ENCODE peak calls at places on chromosomes 16 and 17, in seven cellular contexts. One of them, this sample, is unnamed.
A peak's percentile ranks its signal among the peaks of the same experiment; 100 is the strongest.

GRCh38 chr17:76081295-76082210 is 2.6 kb downstream of the ZACN start:
- DNase-seq in stimulated activated CD8-positive, alpha-beta memory T cell treated with anti-CD3 and anti-CD28 coated beads, Interleukin-12 subunit alpha, Interleukin-12 subunit beta, amount 100 ng/mL, for 1 hour: no peak
- DNase-seq in pulmonary artery endothelial cell: no peak
- DNase-seq in ACHN: no peak
- DNase-seq in NCI-H1092 treated with DMSO at 0.1 percent for 48 hours: no peak
- DNase-seq in NCI-H2081: no peak
- DNase-seq in stimulated activated CD4-positive, alpha-beta T cell treated with anti-CD3 and anti-CD28 coated beads, Interleukin-2, amount 100 ng/mL, for 48 hours: no peak
- DNase-seq in this sample: no peak

GRCh38 chr17:82463391-82463790 is 4.8 kb downstream of the NARF start:
- DNase-seq in stimulated activated CD8-positive, alpha-beta memory T cell treated with anti-CD3 and anti-CD28 coated beads, Interleukin-12 subunit alpha, Interleukin-12 subunit beta, amount 100 ng/mL, for 1 hour: no peak
- DNase-seq in pulmonary artery endothelial cell: no peak
- DNase-seq in ACHN: no peak
- DNase-seq in NCI-H1092 treated with DMSO at 0.1 percent for 48 hours: no peak
- DNase-seq in NCI-H2081: no peak
- DNase-seq in stimulated activated CD4-positive, alpha-beta T cell treated with anti-CD3 and anti-CD28 coated beads, Interleukin-2, amount 100 ng/mL, for 48 hours: no peak
- DNase-seq in this sample: no peak

GRCh38 chr17:61355475-61355874 is 44.2 kb upstream of the TBX2 start:
- DNase-seq in stimulated activated CD8-positive, alpha-beta memory T cell treated with anti-CD3 and anti-CD28 coated beads, Interleukin-12 subunit alpha, Interleukin-12 subunit beta, amount 100 ng/mL, for 1 hour: no peak
- DNase-seq in pulmonary artery endothelial cell: no peak
- DNase-seq in ACHN: no peak
- DNase-seq in NCI-H1092 treated with DMSO at 0.1 percent for 48 hours: no peak
- DNase-seq in NCI-H2081: no peak
- DNase-seq in stimulated activated CD4-positive, alpha-beta T cell treated with anti-CD3 and anti-CD28 coated beads, Interleukin-2, amount 100 ng/mL, for 48 hours: no peak
- DNase-seq in this sample: no peak

GRCh38 chr17:48613862-48614694 is 1.0 kb downstream of the HOXB8 start:
- DNase-seq in stimulated activated CD8-positive, alpha-beta memory T cell treated with anti-CD3 and anti-CD28 coated beads, Interleukin-12 subunit alpha, Interleukin-12 subunit beta, amount 100 ng/mL, for 1 hour: no peak
- DNase-seq in pulmonary artery endothelial cell: no peak
- DNase-seq in ACHN: peak; percentile 53
- DNase-seq in NCI-H1092 treated with DMSO at 0.1 percent for 48 hours: no peak
- DNase-seq in NCI-H2081: no peak
- DNase-seq in stimulated activated CD4-positive, alpha-beta T cell treated with anti-CD3 and anti-CD28 coated beads, Interleukin-2, amount 100 ng/mL, for 48 hours: no peak
- DNase-seq in this sample: no peak

GRCh38 chr17:75754378-75755204 is 10.4 kb downstream of the GALK1 start:
- DNase-seq in stimulated activated CD8-positive, alpha-beta memory T cell treated with anti-CD3 and anti-CD28 coated beads, Interleukin-12 subunit alpha, Interleukin-12 subunit beta, amount 100 ng/mL, for 1 hour: no peak
- DNase-seq in pulmonary artery endothelial cell: no peak
- DNase-seq in ACHN: no peak
- DNase-seq in NCI-H1092 treated with DMSO at 0.1 percent for 48 hours: no peak
- DNase-seq in NCI-H2081: no peak
- DNase-seq in stimulated activated CD4-positive, alpha-beta T cell treated with anti-CD3 and anti-CD28 coated beads, Interleukin-2, amount 100 ng/mL, for 48 hours: no peak
- DNase-seq in this sample: no peak

GRCh38 chr16:77971306-77972131 is 50.8 kb upstream of the CLEC3A start:
- DNase-seq in stimulated activated CD8-positive, alpha-beta memory T cell treated with anti-CD3 and anti-CD28 coated beads, Interleukin-12 subunit alpha, Interleukin-12 subunit beta, amount 100 ng/mL, for 1 hour: peak; percentile 67
- DNase-seq in pulmonary artery endothelial cell: peak; percentile 11
- DNase-seq in ACHN: peak; percentile 75
- DNase-seq in NCI-H1092 treated with DMSO at 0.1 percent for 48 hours: peak; percentile 73
- DNase-seq in NCI-H2081: peak; percentile 59
- DNase-seq in stimulated activated CD4-positive, alpha-beta T cell treated with anti-CD3 and anti-CD28 coated beads, Interleukin-2, amount 100 ng/mL, for 48 hours: peak; percentile 82
- DNase-seq in this sample: peak; percentile 83

GRCh38 chr17:82310877-82311276 is 6.5 kb downstream of the CD7 start:
- DNase-seq in stimulated activated CD8-positive, alpha-beta memory T cell treated with anti-CD3 and anti-CD28 coated beads, Interleukin-12 subunit alpha, Interleukin-12 subunit beta, amount 100 ng/mL, for 1 hour: no peak
- DNase-seq in pulmonary artery endothelial cell: no peak
- DNase-seq in ACHN: no peak
- DNase-seq in NCI-H1092 treated with DMSO at 0.1 percent for 48 hours: no peak
- DNase-seq in NCI-H2081: no peak
- DNase-seq in stimulated activated CD4-positive, alpha-beta T cell treated with anti-CD3 and anti-CD28 coated beads, Interleukin-2, amount 100 ng/mL, for 48 hours: no peak
- DNase-seq in this sample: no peak

GRCh38 chr16:54135361-54136275 is 151.0 kb downstream of the IRX3 start:
- DNase-seq in stimulated activated CD8-positive, alpha-beta memory T cell treated with anti-CD3 and anti-CD28 coated beads, Interleukin-12 subunit alpha, Interleukin-12 subunit beta, amount 100 ng/mL, for 1 hour: no peak
- DNase-seq in pulmonary artery endothelial cell: peak; percentile 7
- DNase-seq in ACHN: no peak
- DNase-seq in NCI-H1092 treated with DMSO at 0.1 percent for 48 hours: no peak
- DNase-seq in NCI-H2081: no peak
- DNase-seq in stimulated activated CD4-positive, alpha-beta T cell treated with anti-CD3 and anti-CD28 coated beads, Interleukin-2, amount 100 ng/mL, for 48 hours: no peak
- DNase-seq in this sample: no peak

GRCh38 chr17:7348478-7349242 is 3.3 kb upstream of the KCTD11 start:
- DNase-seq in stimulated activated CD8-positive, alpha-beta memory T cell treated with anti-CD3 and anti-CD28 coated beads, Interleukin-12 subunit alpha, Interleukin-12 subunit beta, amount 100 ng/mL, for 1 hour: no peak
- DNase-seq in pulmonary artery endothelial cell: no peak
- DNase-seq in ACHN: no peak
- DNase-seq in NCI-H1092 treated with DMSO at 0.1 percent for 48 hours: no peak
- DNase-seq in NCI-H2081: no peak
- DNase-seq in stimulated activated CD4-positive, alpha-beta T cell treated with anti-CD3 and anti-CD28 coated beads, Interleukin-2, amount 100 ng/mL, for 48 hours: no peak
- DNase-seq in this sample: no peak

GRCh38 chr16:23907903-23908302 is 72.1 kb downstream of the PRKCB start:
- DNase-seq in stimulated activated CD8-positive, alpha-beta memory T cell treated with anti-CD3 and anti-CD28 coated beads, Interleukin-12 subunit alpha, Interleukin-12 subunit beta, amount 100 ng/mL, for 1 hour: no peak
- DNase-seq in pulmonary artery endothelial cell: no peak
- DNase-seq in ACHN: no peak
- DNase-seq in NCI-H1092 treated with DMSO at 0.1 percent for 48 hours: no peak
- DNase-seq in NCI-H2081: no peak
- DNase-seq in stimulated activated CD4-positive, alpha-beta T cell treated with anti-CD3 and anti-CD28 coated beads, Interleukin-2, amount 100 ng/mL, for 48 hours: no peak
- DNase-seq in this sample: no peak

GRCh38 chr17:44541884-44542581 is 15.3 kb upstream of the FZD2 start:
- DNase-seq in stimulated activated CD8-positive, alpha-beta memory T cell treated with anti-CD3 and anti-CD28 coated beads, Interleukin-12 subunit alpha, Interleukin-12 subunit beta, amount 100 ng/mL, for 1 hour: no peak
- DNase-seq in pulmonary artery endothelial cell: no peak
- DNase-seq in ACHN: peak; percentile 32
- DNase-seq in NCI-H1092 treated with DMSO at 0.1 percent for 48 hours: peak; percentile 46
- DNase-seq in NCI-H2081: no peak
- DNase-seq in stimulated activated CD4-positive, alpha-beta T cell treated with anti-CD3 and anti-CD28 coated beads, Interleukin-2, amount 100 ng/mL, for 48 hours: no peak
- DNase-seq in this sample: no peak

GRCh38 chr17:61128671-61129115 is 270.9 kb upstream of the TBX2 start:
- DNase-seq in stimulated activated CD8-positive, alpha-beta memory T cell treated with anti-CD3 and anti-CD28 coated beads, Interleukin-12 subunit alpha, Interleukin-12 subunit beta, amount 100 ng/mL, for 1 hour: no peak
- DNase-seq in pulmonary artery endothelial cell: no peak
- DNase-seq in ACHN: no peak
- DNase-seq in NCI-H1092 treated with DMSO at 0.1 percent for 48 hours: no peak
- DNase-seq in NCI-H2081: no peak
- DNase-seq in stimulated activated CD4-positive, alpha-beta T cell treated with anti-CD3 and anti-CD28 coated beads, Interleukin-2, amount 100 ng/mL, for 48 hours: no peak
- DNase-seq in this sample: no peak

GRCh38 chr17:39929657-39930407 is 2.3 kb downstream of the LRRC3C start:
- DNase-seq in stimulated activated CD8-positive, alpha-beta memory T cell treated with anti-CD3 and anti-CD28 coated beads, Interleukin-12 subunit alpha, Interleukin-12 subunit beta, amount 100 ng/mL, for 1 hour: no peak
- DNase-seq in pulmonary artery endothelial cell: no peak
- DNase-seq in ACHN: peak; percentile 40
- DNase-seq in NCI-H1092 treated with DMSO at 0.1 percent for 48 hours: no peak
- DNase-seq in NCI-H2081: no peak
- DNase-seq in stimulated activated CD4-positive, alpha-beta T cell treated with anti-CD3 and anti-CD28 coated beads, Interleukin-2, amount 100 ng/mL, for 48 hours: no peak
- DNase-seq in this sample: no peak

GRCh38 chr17:28940675-28941074 is 10.6 kb downstream of the PHF12 start:
- DNase-seq in stimulated activated CD8-positive, alpha-beta memory T cell treated with anti-CD3 and anti-CD28 coated beads, Interleukin-12 subunit alpha, Interleukin-12 subunit beta, amount 100 ng/mL, for 1 hour: no peak
- DNase-seq in pulmonary artery endothelial cell: no peak
- DNase-seq in ACHN: no peak
- DNase-seq in NCI-H1092 treated with DMSO at 0.1 percent for 48 hours: no peak
- DNase-seq in NCI-H2081: no peak
- DNase-seq in stimulated activated CD4-positive, alpha-beta T cell treated with anti-CD3 and anti-CD28 coated beads, Interleukin-2, amount 100 ng/mL, for 48 hours: no peak
- DNase-seq in this sample: no peak

GRCh38 chr16:71895679-71896385 is 501 bp downstream of the IST1 start:
- DNase-seq in stimulated activated CD8-positive, alpha-beta memory T cell treated with anti-CD3 and anti-CD28 coated beads, Interleukin-12 subunit alpha, Interleukin-12 subunit beta, amount 100 ng/mL, for 1 hour: no peak
- DNase-seq in pulmonary artery endothelial cell: no peak
- DNase-seq in ACHN: peak; percentile 71
- DNase-seq in NCI-H1092 treated with DMSO at 0.1 percent for 48 hours: peak; percentile 41
- DNase-seq in NCI-H2081: no peak
- DNase-seq in stimulated activated CD4-positive, alpha-beta T cell treated with anti-CD3 and anti-CD28 coated beads, Interleukin-2, amount 100 ng/mL, for 48 hours: no peak
- DNase-seq in this sample: peak; percentile 72

GRCh38 chr16:13568803-13569202 is 351.2 kb upstream of the ERCC4 start:
- DNase-seq in stimulated activated CD8-positive, alpha-beta memory T cell treated with anti-CD3 and anti-CD28 coated beads, Interleukin-12 subunit alpha, Interleukin-12 subunit beta, amount 100 ng/mL, for 1 hour: no peak
- DNase-seq in pulmonary artery endothelial cell: no peak
- DNase-seq in ACHN: no peak
- DNase-seq in NCI-H1092 treated with DMSO at 0.1 percent for 48 hours: no peak
- DNase-seq in NCI-H2081: no peak
- DNase-seq in stimulated activated CD4-positive, alpha-beta T cell treated with anti-CD3 and anti-CD28 coated beads, Interleukin-2, amount 100 ng/mL, for 48 hours: no peak
- DNase-seq in this sample: no peak

GRCh38 chr17:42251115-42251514 is 25.1 kb downstream of the STAT5B start:
- DNase-seq in stimulated activated CD8-positive, alpha-beta memory T cell treated with anti-CD3 and anti-CD28 coated beads, Interleukin-12 subunit alpha, Interleukin-12 subunit beta, amount 100 ng/mL, for 1 hour: no peak
- DNase-seq in pulmonary artery endothelial cell: no peak
- DNase-seq in ACHN: peak; percentile 18
- DNase-seq in NCI-H1092 treated with DMSO at 0.1 percent for 48 hours: no peak
- DNase-seq in NCI-H2081: no peak
- DNase-seq in stimulated activated CD4-positive, alpha-beta T cell treated with anti-CD3 and anti-CD28 coated beads, Interleukin-2, amount 100 ng/mL, for 48 hours: no peak
- DNase-seq in this sample: no peak

GRCh38 chr17:78391051-78391431 is 12.6 kb downstream of the PGS1 start:
- DNase-seq in stimulated activated CD8-positive, alpha-beta memory T cell treated with anti-CD3 and anti-CD28 coated beads, Interleukin-12 subunit alpha, Interleukin-12 subunit beta, amount 100 ng/mL, for 1 hour: no peak
- DNase-seq in pulmonary artery endothelial cell: no peak
- DNase-seq in ACHN: no peak
- DNase-seq in NCI-H1092 treated with DMSO at 0.1 percent for 48 hours: no peak
- DNase-seq in NCI-H2081: no peak
- DNase-seq in stimulated activated CD4-positive, alpha-beta T cell treated with anti-CD3 and anti-CD28 coated beads, Interleukin-2, amount 100 ng/mL, for 48 hours: no peak
- DNase-seq in this sample: no peak

GRCh38 chr16:21953541-21953902 is 361 bp downstream of the UQCRC2 start:
- DNase-seq in stimulated activated CD8-positive, alpha-beta memory T cell treated with anti-CD3 and anti-CD28 coated beads, Interleukin-12 subunit alpha, Interleukin-12 subunit beta, amount 100 ng/mL, for 1 hour: no peak
- DNase-seq in pulmonary artery endothelial cell: no peak
- DNase-seq in ACHN: no peak
- DNase-seq in NCI-H1092 treated with DMSO at 0.1 percent for 48 hours: no peak
- DNase-seq in NCI-H2081: no peak
- DNase-seq in stimulated activated CD4-positive, alpha-beta T cell treated with anti-CD3 and anti-CD28 coated beads, Interleukin-2, amount 100 ng/mL, for 48 hours: no peak
- DNase-seq in this sample: no peak

GRCh38 chr16:81598083-81598482 is 153.5 kb downstream of the CMIP start:
- DNase-seq in stimulated activated CD8-positive, alpha-beta memory T cell treated with anti-CD3 and anti-CD28 coated beads, Interleukin-12 subunit alpha, Interleukin-12 subunit beta, amount 100 ng/mL, for 1 hour: no peak
- DNase-seq in pulmonary artery endothelial cell: no peak
- DNase-seq in ACHN: no peak
- DNase-seq in NCI-H1092 treated with DMSO at 0.1 percent for 48 hours: no peak
- DNase-seq in NCI-H2081: no peak
- DNase-seq in stimulated activated CD4-positive, alpha-beta T cell treated with anti-CD3 and anti-CD28 coated beads, Interleukin-2, amount 100 ng/mL, for 48 hours: no peak
- DNase-seq in this sample: no peak

GRCh38 chr17:82787081-82787848 is 35.4 kb downstream of the TBCD start:
- DNase-seq in stimulated activated CD8-positive, alpha-beta memory T cell treated with anti-CD3 and anti-CD28 coated beads, Interleukin-12 subunit alpha, Interleukin-12 subunit beta, amount 100 ng/mL, for 1 hour: no peak
- DNase-seq in pulmonary artery endothelial cell: no peak
- DNase-seq in ACHN: no peak
- DNase-seq in NCI-H1092 treated with DMSO at 0.1 percent for 48 hours: no peak
- DNase-seq in NCI-H2081: peak; percentile 61
- DNase-seq in stimulated activated CD4-positive, alpha-beta T cell treated with anti-CD3 and anti-CD28 coated beads, Interleukin-2, amount 100 ng/mL, for 48 hours: no peak
- DNase-seq in this sample: no peak

GRCh38 chr16:83797013-83797412 is 10.8 kb upstream of the HSBP1 start:
- DNase-seq in stimulated activated CD8-positive, alpha-beta memory T cell treated with anti-CD3 and anti-CD28 coated beads, Interleukin-12 subunit alpha, Interleukin-12 subunit beta, amount 100 ng/mL, for 1 hour: no peak
- DNase-seq in pulmonary artery endothelial cell: no peak
- DNase-seq in ACHN: no peak
- DNase-seq in NCI-H1092 treated with DMSO at 0.1 percent for 48 hours: peak; percentile 10
- DNase-seq in NCI-H2081: peak; percentile 17
- DNase-seq in stimulated activated CD4-positive, alpha-beta T cell treated with anti-CD3 and anti-CD28 coated beads, Interleukin-2, amount 100 ng/mL, for 48 hours: no peak
- DNase-seq in this sample: no peak

GRCh38 chr17:2943971-2944370 is 119.4 kb downstream of the OR1D5 start:
- DNase-seq in stimulated activated CD8-positive, alpha-beta memory T cell treated with anti-CD3 and anti-CD28 coated beads, Interleukin-12 subunit alpha, Interleukin-12 subunit beta, amount 100 ng/mL, for 1 hour: no peak
- DNase-seq in pulmonary artery endothelial cell: no peak
- DNase-seq in ACHN: no peak
- DNase-seq in NCI-H1092 treated with DMSO at 0.1 percent for 48 hours: no peak
- DNase-seq in NCI-H2081: no peak
- DNase-seq in stimulated activated CD4-positive, alpha-beta T cell treated with anti-CD3 and anti-CD28 coated beads, Interleukin-2, amount 100 ng/mL, for 48 hours: no peak
- DNase-seq in this sample: no peak

GRCh38 chr16:89270666-89271345 is 53.3 kb downstream of the ZNF778 start:
- DNase-seq in stimulated activated CD8-positive, alpha-beta memory T cell treated with anti-CD3 and anti-CD28 coated beads, Interleukin-12 subunit alpha, Interleukin-12 subunit beta, amount 100 ng/mL, for 1 hour: no peak
- DNase-seq in pulmonary artery endothelial cell: no peak
- DNase-seq in ACHN: no peak
- DNase-seq in NCI-H1092 treated with DMSO at 0.1 percent for 48 hours: no peak
- DNase-seq in NCI-H2081: no peak
- DNase-seq in stimulated activated CD4-positive, alpha-beta T cell treated with anti-CD3 and anti-CD28 coated beads, Interleukin-2, amount 100 ng/mL, for 48 hours: no peak
- DNase-seq in this sample: no peak

GRCh38 chr17:50924800-50925199 is 58.6 kb upstream of the TOB1 start:
- DNase-seq in stimulated activated CD8-positive, alpha-beta memory T cell treated with anti-CD3 and anti-CD28 coated beads, Interleukin-12 subunit alpha, Interleukin-12 subunit beta, amount 100 ng/mL, for 1 hour: no peak
- DNase-seq in pulmonary artery endothelial cell: no peak
- DNase-seq in ACHN: no peak
- DNase-seq in NCI-H1092 treated with DMSO at 0.1 percent for 48 hours: no peak
- DNase-seq in NCI-H2081: no peak
- DNase-seq in stimulated activated CD4-positive, alpha-beta T cell treated with anti-CD3 and anti-CD28 coated beads, Interleukin-2, amount 100 ng/mL, for 48 hours: no peak
- DNase-seq in this sample: no peak

GRCh38 chr16:8678068-8678927 is 3.9 kb downstream of the ABAT start:
- DNase-seq in stimulated activated CD8-positive, alpha-beta memory T cell treated with anti-CD3 and anti-CD28 coated beads, Interleukin-12 subunit alpha, Interleukin-12 subunit beta, amount 100 ng/mL, for 1 hour: no peak
- DNase-seq in pulmonary artery endothelial cell: no peak
- DNase-seq in ACHN: no peak
- DNase-seq in NCI-H1092 treated with DMSO at 0.1 percent for 48 hours: no peak
- DNase-seq in NCI-H2081: no peak
- DNase-seq in stimulated activated CD4-positive, alpha-beta T cell treated with anti-CD3 and anti-CD28 coated beads, Interleukin-2, amount 100 ng/mL, for 48 hours: no peak
- DNase-seq in this sample: no peak

GRCh38 chr17:28392491-28392890 is 13.5 kb downstream of the SLC46A1 start:
- DNase-seq in stimulated activated CD8-positive, alpha-beta memory T cell treated with anti-CD3 and anti-CD28 coated beads, Interleukin-12 subunit alpha, Interleukin-12 subunit beta, amount 100 ng/mL, for 1 hour: no peak
- DNase-seq in pulmonary artery endothelial cell: no peak
- DNase-seq in ACHN: no peak
- DNase-seq in NCI-H1092 treated with DMSO at 0.1 percent for 48 hours: no peak
- DNase-seq in NCI-H2081: no peak
- DNase-seq in stimulated activated CD4-positive, alpha-beta T cell treated with anti-CD3 and anti-CD28 coated beads, Interleukin-2, amount 100 ng/mL, for 48 hours: no peak
- DNase-seq in this sample: no peak

GRCh38 chr17:5785343-5785742 is 201.0 kb upstream of the NLRP1 start:
- DNase-seq in stimulated activated CD8-positive, alpha-beta memory T cell treated with anti-CD3 and anti-CD28 coated beads, Interleukin-12 subunit alpha, Interleukin-12 subunit beta, amount 100 ng/mL, for 1 hour: no peak
- DNase-seq in pulmonary artery endothelial cell: peak; percentile 7
- DNase-seq in ACHN: peak; percentile 92
- DNase-seq in NCI-H1092 treated with DMSO at 0.1 percent for 48 hours: no peak
- DNase-seq in NCI-H2081: no peak
- DNase-seq in stimulated activated CD4-positive, alpha-beta T cell treated with anti-CD3 and anti-CD28 coated beads, Interleukin-2, amount 100 ng/mL, for 48 hours: no peak
- DNase-seq in this sample: no peak

GRCh38 chr16:14302031-14302398 is 230.9 kb downstream of the MRTFB start:
- DNase-seq in stimulated activated CD8-positive, alpha-beta memory T cell treated with anti-CD3 and anti-CD28 coated beads, Interleukin-12 subunit alpha, Interleukin-12 subunit beta, amount 100 ng/mL, for 1 hour: no peak
- DNase-seq in pulmonary artery endothelial cell: no peak
- DNase-seq in ACHN: peak; percentile 89
- DNase-seq in NCI-H1092 treated with DMSO at 0.1 percent for 48 hours: peak; percentile 45
- DNase-seq in NCI-H2081: no peak
- DNase-seq in stimulated activated CD4-positive, alpha-beta T cell treated with anti-CD3 and anti-CD28 coated beads, Interleukin-2, amount 100 ng/mL, for 48 hours: no peak
- DNase-seq in this sample: no peak

GRCh38 chr17:6421700-6422604 is 13.0 kb downstream of the AIPL1 start:
- DNase-seq in stimulated activated CD8-positive, alpha-beta memory T cell treated with anti-CD3 and anti-CD28 coated beads, Interleukin-12 subunit alpha, Interleukin-12 subunit beta, amount 100 ng/mL, for 1 hour: peak; percentile 54
- DNase-seq in pulmonary artery endothelial cell: no peak
- DNase-seq in ACHN: peak; percentile 82
- DNase-seq in NCI-H1092 treated with DMSO at 0.1 percent for 48 hours: peak; percentile 23
- DNase-seq in NCI-H2081: peak; percentile 42
- DNase-seq in stimulated activated CD4-positive, alpha-beta T cell treated with anti-CD3 and anti-CD28 coated beads, Interleukin-2, amount 100 ng/mL, for 48 hours: peak; percentile 77
- DNase-seq in this sample: peak; percentile 84

This sample was measured in type B pancreatic cell.